ENCODE peak calls at places on chromosomes 13 and 19, in seven cellular contexts. G is lung; N is CD4-positive, alpha-beta memory T cell; T is mucosa of descending colon; L is left lung; S is ovary; R is IMR-90. Z is an unnamed sample.

GRCh38 chr13:110485604-110486003 is 75.9 kb downstream of the RAB20 start:
- DNase-seq in G (no peak), N (no peak), T (no peak), L (no peak), S (no peak), R (no peak), Z (no peak)

GRCh38 chr19:738509-739128 is 12.3 kb upstream of the MISP start:
- DNase-seq in G (no peak), N (no peak), T (peak; percentile 84), L (peak; percentile 76), S (peak; percentile 29), R (no peak), Z (no peak)

GRCh38 chr19:17209126-17210036 is 5.8 kb upstream of the USE1 start:
- DNase-seq in G (no peak), N (no peak), T (peak; percentile 45), L (peak; percentile 71), S (no peak), R (peak; percentile 20), Z (peak; percentile 68)

GRCh38 chr13:23504188-23504587 is 66.0 kb upstream of the TNFRSF19 start:
- DNase-seq in G (no peak), N (no peak), T (no peak), L (no peak), S (no peak), R (peak; percentile 19), Z (peak; percentile 81)

GRCh38 chr13:98897706-98898105 is 80.2 kb downstream of the DOCK9 start:
- DNase-seq in G (no peak), N (no peak), T (no peak), L (no peak), S (no peak), R (no peak), Z (no peak)

GRCh38 chr19:17281391-17282304 is at the start of gene ANKLE1:
- DNase-seq in G (no peak), N (no peak), T (no peak), L (peak; percentile 86), S (no peak), R (no peak), Z (no peak)

GRCh38 chr13:83825676-83826075 is 56.6 kb downstream of the SLITRK1 start:
- DNase-seq in G (no peak), N (no peak), T (no peak), L (no peak), S (no peak), R (no peak), Z (no peak)

GRCh38 chr19:16527971-16528521 is 14.2 kb downstream of the CHERP start:
- DNase-seq in G (no peak), N (peak; percentile 34), T (peak; percentile 38), L (no peak), S (no peak), R (no peak), Z (no peak)

GRCh38 chr19:47130120-47130588 is 481 bp upstream of the SAE1 start:
- DNase-seq in G (no peak), N (no peak), T (no peak), L (peak; percentile 23), S (peak; percentile 49), R (no peak), Z (no peak)

GRCh38 chr19:16623066-16623465 is 4.9 kb downstream of the MED26 start:
- DNase-seq in G (no peak), N (no peak), T (no peak), L (no peak), S (no peak), R (no peak), Z (no peak)

GRCh38 chr13:40485611-40486517 is 180.6 kb downstream of the FOXO1 start:
- DNase-seq in G (no peak), N (peak; percentile 90), T (peak; percentile 26), L (no peak), S (no peak), R (no peak), Z (no peak)

GRCh38 chr13:96294930-96295657 is 205.2 kb downstream of the HS6ST3 start:
- DNase-seq in G (no peak), N (no peak), T (no peak), L (no peak), S (no peak), R (no peak), Z (no peak)

GRCh38 chr13:94431987-94432386 is 47.5 kb downstream of the DCT start:
- DNase-seq in G (no peak), N (no peak), T (no peak), L (no peak), S (no peak), R (no peak), Z (no peak)

GRCh38 chr19:13398780-13399726 is 107.2 kb downstream of the CACNA1A start:
- DNase-seq in G (no peak), N (no peak), T (no peak), L (no peak), S (no peak), R (peak; percentile 93), Z (peak; percentile 97)

GRCh38 chr13:36490055-36490454 is 57.8 kb downstream of the CCNA1 start:
- DNase-seq in G (no peak), N (no peak), T (no peak), L (no peak), S (no peak), R (no peak), Z (no peak)

GRCh38 chr19:51742736-51743288 is 8.9 kb downstream of the FPR1 start:
- DNase-seq in G (no peak), N (no peak), T (no peak), L (no peak), S (no peak), R (no peak), Z (no peak)

GRCh38 chr19:23366437-23366836 is 28.8 kb downstream of the ZNF91 start:
- DNase-seq in G (no peak), N (no peak), T (no peak), L (no peak), S (no peak), R (no peak), Z (no peak)
- H3K9me3 ChIP-seq in G (peaks cover 32% of the 10 kb centered on the region), N (peaks cover 35% of the 10 kb centered on the region), T (peaks cover 94% of the 10 kb centered on the region), L (peaks cover 18% of the 10 kb centered on the region), S (peaks cover 37% of the 10 kb centered on the region), R (peaks cover 56% of the 10 kb centered on the region), Z (peaks cover 18% of the 10 kb centered on the region)

GRCh38 chr19:12042893-12043292 is 7.4 kb upstream of the ZNF433 start:
- DNase-seq in G (no peak), N (no peak), T (no peak), L (no peak), S (no peak), R (no peak), Z (no peak)
- H3K9me3 ChIP-seq in G (peaks cover 5% of the 10 kb centered on the region), N (peaks cover 24% of the 10 kb centered on the region), T (peaks cover 44% of the 10 kb centered on the region), L (peaks cover 7% of the 10 kb centered on the region), S (peaks cover 8% of the 10 kb centered on the region), R (peaks cover 33% of the 10 kb centered on the region), Z (peaks cover 58% of the 10 kb centered on the region)

DNA sequence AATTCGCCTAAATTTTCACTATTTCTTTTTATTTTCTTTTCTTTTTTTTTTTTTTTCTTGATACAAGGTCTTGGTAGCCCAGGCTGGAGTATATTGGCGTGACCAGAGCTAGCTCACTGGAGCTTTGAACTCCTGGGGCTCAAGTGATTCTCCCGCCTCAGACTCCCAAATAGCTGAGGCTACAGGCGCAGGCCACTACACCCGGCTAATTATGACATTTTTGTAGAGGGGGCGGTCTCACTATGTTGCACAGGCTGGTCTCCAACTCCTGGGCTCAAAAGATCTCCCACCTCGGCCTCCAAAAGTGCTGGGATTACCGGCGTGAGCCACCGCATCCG is 37.3 kb upstream of the LSM14A start:
- DNase-seq in G (no peak), N (no peak), T (no peak), L (no peak), S (no peak), R (no peak), Z (no peak)
- H3K9me3 ChIP-seq in G (no peaks in the 10 kb centered on the region), N (no peaks in the 10 kb centered on the region), T (no peaks in the 10 kb centered on the region), L (no peaks in the 10 kb centered on the region), S (no peaks in the 10 kb centered on the region), R (no peaks in the 10 kb centered on the region), Z (no peaks in the 10 kb centered on the region)

DNA sequence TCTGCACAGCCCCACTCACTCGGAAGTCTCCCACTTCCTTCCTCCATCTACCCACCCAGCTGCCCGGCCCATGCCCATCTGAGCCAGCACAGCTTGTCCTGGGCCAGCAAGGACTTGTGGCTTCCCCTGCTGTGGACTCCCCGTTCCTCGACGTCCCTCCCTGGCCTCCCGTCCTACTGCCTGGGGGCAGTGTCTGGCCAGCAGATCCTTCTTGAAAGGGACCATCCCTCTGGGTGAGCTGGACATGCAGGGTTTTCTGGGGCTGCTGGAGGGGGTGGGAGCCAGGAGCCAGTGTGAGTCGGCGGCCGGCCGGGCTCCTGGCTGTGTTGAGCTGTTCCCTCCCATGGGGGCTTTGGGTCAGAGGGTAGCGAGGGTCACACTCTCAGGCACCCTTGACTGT is 26.7 kb downstream of the CRTC1 start:
- DNase-seq in G (no peak), N (no peak), T (no peak), L (no peak), S (no peak), R (no peak), Z (no peak)
- H3K9me3 ChIP-seq in G (no peaks in the 10 kb centered on the region), N (no peaks in the 10 kb centered on the region), T (no peaks in the 10 kb centered on the region), L (no peaks in the 10 kb centered on the region), S (no peaks in the 10 kb centered on the region), R (no peaks in the 10 kb centered on the region), Z (no peaks in the 10 kb centered on the region)

GRCh38 chr19:37055330-37055729 is 22.9 kb upstream of the ZNF420 start:
- DNase-seq in G (no peak), N (no peak), T (no peak), L (no peak), S (no peak), R (no peak), Z (no peak)

GRCh38 chr19:37056776-37057175 is 21.5 kb upstream of the ZNF420 start:
- DNase-seq in G (no peak), N (no peak), T (no peak), L (no peak), S (no peak), R (no peak), Z (no peak)

DNA sequence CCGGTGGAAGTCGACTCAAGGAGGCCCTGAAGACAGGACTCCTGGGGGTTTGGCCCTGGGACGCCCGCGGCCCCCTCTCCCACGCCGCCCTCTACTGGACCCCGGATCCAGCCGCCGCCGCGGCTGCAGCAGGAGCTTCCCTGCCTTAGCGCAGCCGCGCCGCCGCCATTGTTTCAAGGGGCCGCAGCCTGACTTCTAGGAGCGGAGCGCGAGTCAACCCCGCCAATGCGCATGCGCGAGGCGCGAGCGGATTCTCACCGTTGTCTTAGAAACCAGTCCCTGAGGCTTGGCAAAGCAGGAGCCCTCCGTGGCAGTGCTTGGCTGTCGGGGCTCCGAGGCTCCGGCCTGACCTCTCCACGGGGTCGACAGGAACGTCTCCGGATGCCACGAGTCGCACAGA is 19.1 kb upstream of the ZNF420 start:
- DNase-seq in G (no peak), N (no peak), T (no peak), L (no peak), S (no peak), R (no peak), Z (no peak)
- H3K9me3 ChIP-seq in G (peaks cover 68% of the 10 kb centered on the region), N (peaks cover 14% of the 10 kb centered on the region), T (peaks cover 87% of the 10 kb centered on the region), L (no peaks in the 10 kb centered on the region), S (peaks cover 4% of the 10 kb centered on the region), R (peaks cover 63% of the 10 kb centered on the region), Z (peaks cover 8% of the 10 kb centered on the region)

DNA sequence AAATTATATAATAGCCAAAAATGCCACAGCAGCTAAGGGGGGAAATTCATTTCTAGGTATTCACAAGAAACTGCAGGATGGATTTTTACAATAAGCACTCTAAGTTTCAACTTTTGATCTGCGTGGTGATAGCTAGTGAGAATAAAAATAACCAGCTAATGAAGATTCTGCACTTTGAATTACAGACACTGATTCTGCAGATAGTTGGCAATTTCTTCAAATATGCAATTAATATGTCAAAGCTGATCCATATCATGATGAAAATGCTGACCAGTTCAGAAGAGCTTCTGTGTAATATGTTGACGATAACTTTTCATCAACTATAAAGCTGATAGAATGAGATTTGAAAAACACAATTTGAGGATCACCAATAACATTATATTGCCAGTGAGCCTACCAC is 1272.9 kb downstream of the EFNB2 start:
- DNase-seq in G (no peak), N (no peak), T (no peak), L (no peak), S (no peak), R (no peak), Z (no peak)
- H3K9me3 ChIP-seq in G (no peaks in the 10 kb centered on the region), N (no peaks in the 10 kb centered on the region), T (no peaks in the 10 kb centered on the region), L (no peaks in the 10 kb centered on the region), S (no peaks in the 10 kb centered on the region), R (no peaks in the 10 kb centered on the region), Z (no peaks in the 10 kb centered on the region)